ENCODE peak calls at places on chromosome 10, in six cellular contexts. V is activated T-helper 2 cell treated with anti-CD3 and anti-CD28 coated beads, Interferon-gamma antibody, Interleukin-2, Interleukin-4, amounts not matched to agents 10 μg/mL and 5 μg/mL and 100 μg/mL, durations not matched to agents 14 hours and 24 hours and 36 hours; W is AG04450; L is activated CD8-positive, alpha-beta memory T cell treated with anti-CD3 and anti-CD28 coated beads for 48 hours; M is skeletal muscle cell; Y is activated T-cell treated with anti-CD3 and anti-CD28 coated beads for 1 hour. Q is an unnamed sample.

GRCh38 chr10:119323085-119323670 is 115.8 kb downstream of the GRK5 start:
- DNase-seq in M (no peak), V (no peak), W (no peak), Y (no peak), L (no peak), Q (no peak)

GRCh38 chr10:91587710-91588638 is 44.9 kb downstream of the PPP1R3C start:
- DNase-seq in Y (no peak), L (no peak), M (peak), V (no peak), W (no peak), Q (no peak)

GRCh38 chr10:72086466-72087391 is 1.6 kb downstream of the SPOCK2 start:
- DNase-seq in L (no peak), W (no peak), V (peak), M (no peak), Y (peak), Q (no peak)

GRCh38 chr10:84567133-84567532 is 238.7 kb downstream of the CCSER2 start:
- DNase-seq in Y (no peak), M (no peak), V (no peak), L (no peak), W (no peak), Q (no peak)

GRCh38 chr10:24331457-24331856 is 122.5 kb downstream of the KIAA1217 start:
- DNase-seq in V (no peak), Y (no peak), W (no peak), L (no peak), M (no peak), Q (peak)

GRCh38 chr10:30197186-30197585 is 137.8 kb upstream of the JCAD start:
- DNase-seq in V (no peak), M (no peak), Y (no peak), W (no peak), L (no peak), Q (no peak)

GRCh38 chr10:688287-688620 is 1.2 kb downstream of the DIP2C start:
- DNase-seq in L (no peak), Y (no peak), M (no peak), W (no peak), V (no peak), Q (no peak)

GRCh38 chr10:126373137-126373536 is 15.1 kb downstream of the ADAM12 start:
- DNase-seq in M (peak), L (no peak), V (no peak), W (peak), Y (no peak), Q (no peak)

GRCh38 chr10:110569120-110569519 is 1.6 kb downstream of the SMC3 start:
- DNase-seq in L (no peak), M (no peak), V (no peak), Y (no peak), W (no peak), Q (no peak)

GRCh38 chr10:120221873-120222485 is 235.0 kb upstream of the PLPP4 start:
- DNase-seq in M (peak), W (no peak), V (no peak), L (no peak), Y (no peak), Q (no peak)

GRCh38 chr10:66322261-66322660 is 603.6 kb upstream of the LRRTM3 start:
- DNase-seq in W (no peak), Y (no peak), M (no peak), V (no peak), L (no peak), Q (no peak)

GRCh38 chr10:16612148-16612742 is 90.6 kb upstream of the C1QL3 start:
- DNase-seq in M (no peak), W (peak), V (no peak), Y (no peak), L (no peak), Q (no peak)

GRCh38 chr10:3668276-3668960 is 116.6 kb downstream of the KLF6 start:
- DNase-seq in L (peak), M (peak), Y (peak), V (peak), W (peak), Q (no peak)

GRCh38 chr10:127537924-127538323 is 11.2 kb upstream of the NPS start:
- DNase-seq in L (no peak), M (no peak), Y (no peak), V (no peak), W (no peak), Q (no peak)

GRCh38 chr10:112775892-112776679 is 174.0 kb upstream of the TCF7L2 start:
- DNase-seq in W (no peak), M (no peak), L (no peak), Y (no peak), V (no peak), Q (no peak)

GRCh38 chr10:21041763-21042458 is 144.8 kb upstream of the NEBL start:
- DNase-seq in Y (no peak), W (no peak), L (no peak), V (no peak), M (no peak), Q (no peak)

GRCh38 chr10:97059006-97059871 is 126.5 kb downstream of the SLIT1 start:
- DNase-seq in M (no peak), L (no peak), Y (no peak), V (no peak), W (no peak), Q (no peak)

Q was measured in breast epithelium.